ENCODE peak calls at places on chromosome 13, in four cellular contexts. M is H1, O is ovary, J is esophagus muscularis mucosa. N is an unnamed sample. For H3K36me3, the result is how much of the 10 kb centered on the place peaks cover.

GRCh38 chr13:98301721-98302120 is 124.7 kb upstream of the RNF113B start:
- DNase-seq in M (no peak), O (no peak), J (no peak), N (no peak)

GRCh38 chr13:43905435-43906031 is 25.8 kb downstream of the LACC1 start:
- DNase-seq in O (peak), J (no peak), M (no peak), N (no peak)

GRCh38 chr13:30734434-30734833 is 909 bp upstream of the ALOX5AP start:
- DNase-seq in J (no peak), O (no peak), M (no peak), N (no peak)

GRCh38 chr13:114096031-114096485 is 36.4 kb downstream of the RASA3 start:
- DNase-seq in M (no peak), J (no peak), O (peak), N (peak)

GRCh38 chr13:50592412-50593145 is 250.9 kb downstream of the DLEU7 start:
- DNase-seq in M (no peak), O (no peak), J (no peak), N (no peak)

GRCh38 chr13:105047676-105048295 is 1487.7 kb downstream of the EFNB2 start:
- DNase-seq in O (no peak), M (no peak), J (no peak), N (no peak)

GRCh38 chr13:23715762-23716235 is 145.6 kb downstream of the TNFRSF19 start:
- DNase-seq in O (no peak), M (peak), J (no peak), N (no peak)

GRCh38 chr13:39884166-39884565 is 228.7 kb downstream of the COG6 start:
- DNase-seq in M (no peak), O (no peak), J (no peak), N (no peak)

GRCh38 chr13:23980160-23980551 is 82.9 kb upstream of the C1QTNF9B start:
- DNase-seq in O (peak), J (peak), M (peak), N (peak)

GRCh38 chr13:103431880-103432279 is 365.7 kb upstream of the SLC10A2 start:
- DNase-seq in O (no peak), M (no peak), J (no peak), N (no peak)

GRCh38 chr13:106145997-106146864 is 389.2 kb downstream of the EFNB2 start:
- DNase-seq in O (no peak), M (no peak), J (no peak), N (peak)

GRCh38 chr13:65677906-65678305 is 1552.2 kb downstream of the PCDH9 start:
- DNase-seq in O (no peak), M (no peak), J (no peak), N (no peak)

GRCh38 chr13:93450226-93450625 is 223.6 kb downstream of the GPC6 start:
- DNase-seq in J (no peak), O (no peak), M (no peak), N (no peak)

GRCh38 chr13:39501711-39502324 is 101.2 kb downstream of the LHFPL6 start:
- DNase-seq in O (no peak), J (no peak), M (no peak), N (peak)

GRCh38 chr13:59408738-59409137 is 755.0 kb downstream of the DIAPH3 start:
- DNase-seq in M (no peak), O (no peak), J (no peak), N (no peak)

GRCh38 chr13:75181906-75182305 is 300.1 kb downstream of the TBC1D4 start:
- DNase-seq in M (no peak), J (no peak), O (no peak), N (no peak)

GRCh38 chr13:40706439-40706838 is 40.0 kb upstream of the FOXO1 start:
- DNase-seq in O (no peak), M (no peak), J (no peak), N (no peak)

GRCh38 chr13:113618455-113618854 is 33.9 kb downstream of the TFDP1 start:
- DNase-seq in O (no peak), M (no peak), J (no peak), N (no peak)

GRCh38 chr13:30743319-30744055 is 8.1 kb downstream of the ALOX5AP start:
- DNase-seq in O (peak), M (no peak), J (no peak), N (no peak)

GRCh38 chr13:63629591-63629990 is 2213.9 kb upstream of the PCDH20 start:
- DNase-seq in M (no peak), O (no peak), J (no peak), N (no peak)

GRCh38 chr13:105307776-105308175 is 1227.7 kb downstream of the EFNB2 start:
- DNase-seq in O (no peak), J (no peak), M (no peak), N (no peak)

GRCh38 chr13:74325106-74325505 is 190.9 kb upstream of the KLF12 start:
- DNase-seq in O (peak), M (no peak), J (no peak), N (no peak)

GRCh38 chr13:31055589-31055988 is 106.1 kb downstream of the HSPH1 start:
- DNase-seq in J (no peak), O (no peak), M (no peak), N (no peak)

GRCh38 chr13:40992678-40993077 is 26.4 kb downstream of the ELF1 start:
- DNase-seq in O (no peak), J (no peak), M (no peak), N (no peak)

GRCh38 chr13:46804391-46804815 is 7.4 kb upstream of the ESD start:
- DNase-seq in M (no peak), J (no peak), O (no peak), N (no peak)

GRCh38 chr13:35925669-35926068 is 205.5 kb downstream of the DCLK1 start:
- DNase-seq in O (no peak), M (no peak), J (no peak), N (no peak)

GRCh38 chr13:60538566-60538965 is 141.5 kb downstream of the TDRD3 start:
- DNase-seq in O (no peak), M (no peak), J (no peak), N (no peak)

GRCh38 chr13:102310691-102311432 is 91.0 kb downstream of the FGF14 start:
- DNase-seq in O (no peak), J (peak), M (no peak), N (no peak)

GRCh38 chr13:113650731-113651148 is 7.3 kb downstream of the ATP4B start:
- DNase-seq in O (no peak), M (no peak), J (no peak), N (no peak)

GRCh38 chr13:98482476-98483444 is 94.1 kb downstream of the STK24 start:
- DNase-seq in J (no peak), M (no peak), O (peak), N (peak)

GRCh38 chr13:78102121-78102677 is 183.6 kb upstream of the EDNRB start:
- DNase-seq in J (no peak), M (no peak), O (no peak), N (no peak)

GRCh38 chr13:99987180-99988047 is 5.8 kb downstream of the ZIC2 start:
- DNase-seq in O (no peak), J (no peak), M (peak), N (no peak)

GRCh38 chr13:83618966-83619365 is 263.3 kb downstream of the SLITRK1 start:
- DNase-seq in J (no peak), O (no peak), M (no peak), N (no peak)

GRCh38 chr13:70585109-70585508 is 476.9 kb upstream of the KLHL1 start:
- DNase-seq in M (no peak), J (no peak), O (no peak), N (no peak)

GRCh38 chr13:21054313-21054712 is 7.1 kb downstream of the LATS2 start:
- DNase-seq in O (no peak), M (no peak), J (no peak), N (no peak)

GRCh38 chr13:21053231-21053630 is 8.2 kb downstream of the LATS2 start:
- DNase-seq in M (no peak), J (no peak), O (no peak), N (no peak)

GRCh38 chr13:21058361-21058760 is 3.0 kb downstream of the LATS2 start:
- DNase-seq in M (no peak), O (no peak), J (no peak), N (no peak)

GRCh38 chr13:21055016-21055415 is 6.4 kb downstream of the LATS2 start:
- DNase-seq in J (no peak), M (no peak), O (no peak), N (no peak)

GRCh38 chr13:21055511-21056045 is 5.8 kb downstream of the LATS2 start:
- DNase-seq in J (no peak), O (no peak), M (no peak), N (no peak)
- TF ChIP-seq POLR2A in J (no peak), O (no peak), M (no peak), N (no peak)

DNA sequence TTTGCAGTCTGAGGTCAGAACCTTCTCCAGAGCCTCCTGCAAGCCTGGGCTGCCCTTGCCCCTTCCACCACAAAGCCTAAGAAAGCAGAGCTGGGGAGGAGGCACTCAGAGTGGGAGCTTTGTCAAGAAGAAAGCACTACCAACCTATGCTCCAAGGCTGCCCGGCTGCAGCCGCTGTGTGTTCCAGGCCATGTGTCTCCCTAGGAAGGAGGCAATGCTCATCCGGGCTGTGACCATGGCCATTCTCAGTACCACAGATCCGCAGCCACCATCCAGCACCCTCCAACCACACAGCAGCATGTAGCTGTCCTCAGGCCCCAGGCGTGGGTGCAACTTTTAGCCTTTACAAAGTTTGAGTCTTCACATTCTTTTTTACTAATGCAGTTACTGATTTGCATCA is 22.0 kb downstream of the CARS2 start:
- DNase-seq in J (no peak), O (no peak), M (no peak), N (no peak)
- H3K36me3 ChIP-seq in J (half or more), O (under half), M (under half), N (half or more)

GRCh38 chr13:33510350-33510749 is 224.8 kb upstream of the STARD13 start:
- DNase-seq in M (no peak), O (no peak), J (no peak), N (no peak)

GRCh38 chr13:33518442-33518841 is 232.9 kb upstream of the STARD13 start:
- DNase-seq in O (no peak), M (no peak), J (no peak), N (no peak)

GRCh38 chr13:33509642-33510229 is 224.2 kb upstream of the STARD13 start:
- DNase-seq in J (peak), O (peak), M (no peak), N (no peak)

GRCh38 chr13:33512880-33513554 is 227.5 kb upstream of the STARD13 start:
- DNase-seq in J (no peak), O (no peak), M (no peak), N (no peak)

GRCh38 chr13:33514362-33514761 is 228.8 kb upstream of the STARD13 start:
- DNase-seq in J (no peak), M (no peak), O (no peak), N (no peak)
- H3K4me3 ChIP-seq in J (no peak), M (no peak), O (no peak), N (no peak)

GRCh38 chr13:42272115-42272756 is at the start of gene AKAP11:
- DNase-seq in M (peak), O (no peak), J (peak), N (peak)

GRCh38 chr13:42270160-42270856 is 1.6 kb upstream of the AKAP11 start:
- DNase-seq in M (no peak), J (no peak), O (no peak), N (no peak)

GRCh38 chr13:42270857-42271215 is 1.1 kb upstream of the AKAP11 start:
- DNase-seq in O (no peak), M (no peak), J (no peak), N (no peak)

GRCh38 chr13:42272776-42273175 is 824 bp downstream of the AKAP11 start:
- DNase-seq in J (no peak), M (no peak), O (no peak), N (no peak)

GRCh38 chr13:42271337-42272114 is 426 bp upstream of the AKAP11 start:
- DNase-seq in M (peak), O (peak), J (peak), N (peak)
- TF ChIP-seq POLR2A in M (no peak), O (no peak), J (no peak), N (no peak)

GRCh38 chr13:112558696-112559418 is 29.1 kb downstream of the TUBGCP3 start:
- DNase-seq in M (no peak), J (no peak), O (no peak), N (no peak)

GRCh38 chr13:112556600-112556999 is 31.4 kb downstream of the TUBGCP3 start:
- DNase-seq in O (no peak), J (no peak), M (no peak), N (no peak)

DNA sequence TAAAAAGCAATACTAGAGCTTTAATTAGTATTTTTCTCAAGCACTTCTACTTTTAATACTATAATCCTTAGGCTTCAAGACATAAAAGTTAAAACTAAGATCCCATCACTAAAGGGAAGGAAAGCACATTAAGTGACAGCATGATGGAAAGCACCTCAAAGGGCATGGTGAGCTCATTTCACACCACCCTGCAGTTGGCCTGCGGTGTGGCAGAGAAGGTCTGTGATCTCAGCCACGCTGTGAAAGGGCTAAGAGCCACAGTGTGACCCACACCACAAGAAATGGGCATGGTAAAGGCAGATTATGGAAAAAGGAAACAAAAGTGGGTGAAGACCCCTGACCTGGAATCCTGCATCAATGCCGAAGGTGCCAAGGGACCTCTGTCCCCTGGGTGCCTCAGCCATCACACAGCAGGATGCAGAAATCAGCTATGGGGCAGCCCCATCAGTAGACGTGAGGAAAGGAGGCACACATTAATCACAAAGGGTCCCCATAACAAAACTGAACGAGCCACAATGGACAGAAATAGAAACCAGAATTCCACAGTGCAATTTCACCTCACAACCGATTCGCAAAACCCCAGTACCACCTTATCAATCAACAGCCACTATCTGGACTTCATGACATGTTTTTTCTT is 33.6 kb downstream of the TUBGCP3 start:
- DNase-seq in M (no peak), J (no peak), O (no peak), N (no peak)
- H3K36me3 ChIP-seq in M (under half), J (half or more), O (under half), N (half or more)

GRCh38 chr13:67328895-67329294 is 98.8 kb upstream of the PCDH9 start:
- DNase-seq in J (no peak), O (no peak), M (no peak), N (no peak)

GRCh38 chr13:67330149-67330548 is 100.0 kb upstream of the PCDH9 start:
- DNase-seq in M (no peak), O (no peak), J (no peak), N (no peak)
- H3K4me3 ChIP-seq in M (no peak), O (no peak), J (no peak), N (no peak)

DNA sequence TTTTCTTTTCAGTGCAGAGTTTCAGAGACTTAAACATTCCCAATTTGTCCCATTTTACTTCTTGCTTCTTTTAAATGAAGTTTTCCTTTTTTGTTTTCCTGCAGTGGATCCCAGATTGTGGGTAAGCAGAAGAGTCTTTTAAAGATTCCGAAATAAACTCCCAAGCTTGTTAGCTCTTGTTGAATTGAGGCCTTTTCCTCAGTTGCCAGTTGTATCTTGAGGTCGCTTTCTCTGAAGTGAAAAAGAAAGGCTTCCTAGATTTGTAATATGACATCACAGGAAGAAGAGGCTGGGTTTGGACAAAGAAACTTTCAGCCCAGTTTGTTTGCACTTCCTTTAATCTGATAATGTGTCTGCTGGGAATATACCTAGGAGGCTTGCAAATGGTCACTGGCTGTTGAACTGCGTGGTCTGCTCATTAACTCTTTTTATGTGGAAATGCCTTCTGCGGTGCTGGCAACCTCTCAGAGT is at the start of gene LPAR6:
- DNase-seq in M (no peak), J (no peak), O (no peak), N (no peak)
- TF ChIP-seq POLR2A in M (no peak), J (peak), O (peak), N (peak)

DNA sequence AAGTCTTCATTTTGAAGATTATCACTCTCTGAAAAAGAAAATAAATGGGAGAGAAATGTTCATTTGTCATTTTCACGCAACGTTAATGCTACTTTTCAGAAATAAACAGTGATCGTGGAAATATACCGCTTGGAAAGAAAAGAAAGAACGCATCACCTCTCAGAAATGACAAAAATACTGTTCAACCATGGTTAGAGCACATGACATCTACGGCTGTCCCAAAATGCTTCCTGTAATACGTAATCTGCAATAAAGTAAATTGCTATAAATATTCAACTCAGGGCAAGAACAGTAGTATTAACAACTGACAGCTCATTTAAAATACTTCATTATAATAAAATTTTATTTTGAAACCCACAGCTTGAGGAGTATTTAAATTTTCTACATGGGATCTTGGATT is 15.2 kb downstream of the LATS2 start:
- DNase-seq in O (no peak), J (no peak), M (no peak), N (no peak)
- H3K36me3 ChIP-seq in O (under half), J (under half), M (under half), N (under half)

GRCh38 chr13:86402500-86402899 is 603.3 kb upstream of the SLITRK6 start:
- DNase-seq in M (no peak), O (no peak), J (no peak), N (no peak)
- H3K4me3 ChIP-seq in M (no peak), O (no peak), J (no peak), N (no peak)

N was measured in upper lobe of left lung.